ENCODE peak calls at places on chromosomes 1 and 21, in nine cellular contexts. Y is right cardiac atrium; P is stimulated activated CD4-positive, alpha-beta T cell treated with anti-CD3 and anti-CD28 coated beads, Interleukin-4, amount 100 ng/mL, for 4 hours; F is GDM1; V is AML-193; Z is right lobe of liver; Q is left ventricle myocardium inferior; R is HT-29; D is natural killer cell. X is an unnamed sample.

GRCh38 chr1:52037402-52037814 is 3.8 kb upstream of the KTI12 start:
- DNase-seq in Y (no peak), P (no peak), F (no peak), V (no peak), Z (no peak), Q (no peak), R (no peak), D (no peak), X (no peak)

GRCh38 chr1:47788761-47789160 is 208.4 kb downstream of the TRABD2B start:
- DNase-seq in Y (no peak), P (no peak), F (no peak), V (no peak), Z (no peak), Q (no peak), R (no peak), D (no peak), X (no peak)

GRCh38 chr1:60850084-60850483 is 232.3 kb upstream of the NFIA start:
- DNase-seq in Y (no peak), P (no peak), F (no peak), V (no peak), Z (no peak), Q (no peak), R (no peak), D (no peak), X (no peak)

GRCh38 chr1:174954686-174955669 is 44.8 kb upstream of the CACYBP start:
- DNase-seq in Y (no peak), P (no peak), F (no peak), V (peak; percentile 58), Z (no peak), Q (no peak), R (peak; percentile 22), D (no peak), X (no peak)

GRCh38 chr21:44455524-44456206 is 355 bp downstream of the LRRC3 start:
- DNase-seq in Y (peak; percentile 46), P (peak; percentile 13), F (no peak), V (peak; percentile 34), Z (peak; percentile 82), Q (peak; percentile 61), R (peak; percentile 7), D (no peak), X (peak; percentile 62)

GRCh38 chr21:35825954-35826353 is 234.4 kb downstream of the SETD4 start:
- DNase-seq in Y (no peak), P (no peak), F (no peak), V (no peak), Z (no peak), Q (no peak), R (no peak), D (no peak), X (no peak)

GRCh38 chr1:56577859-56578663 is 1.3 kb downstream of the PLPP3 start:
- DNase-seq in Y (peak; percentile 55), P (no peak), F (no peak), V (no peak), Z (peak; percentile 67), Q (peak; percentile 46), R (peak; percentile 77), D (no peak), X (peak; percentile 87)

GRCh38 chr1:36732038-36732402 is 249.3 kb upstream of the CSF3R start:
- DNase-seq in Y (no peak), P (no peak), F (no peak), V (no peak), Z (no peak), Q (no peak), R (no peak), D (no peak), X (no peak)

GRCh38 chr1:231515748-231516147 is 12.7 kb upstream of the TSNAX start:
- DNase-seq in Y (no peak), P (no peak), F (no peak), V (peak; percentile 21), Z (no peak), Q (no peak), R (no peak), D (no peak), X (no peak)

GRCh38 chr1:62389531-62389930 is 47.3 kb upstream of the USP1 start:
- DNase-seq in Y (no peak), P (no peak), F (no peak), V (no peak), Z (no peak), Q (no peak), R (no peak), D (no peak), X (no peak)

GRCh38 chr21:22573834-22574233 is 1575.6 kb downstream of the NCAM2 start:
- DNase-seq in Y (no peak), P (no peak), F (no peak), V (no peak), Z (no peak), Q (no peak), R (no peak), D (no peak), X (no peak)

GRCh38 chr1:225977937-225978748 is 21.0 kb downstream of the SDE2 start:
- DNase-seq in Y (no peak), P (no peak), F (no peak), V (no peak), Z (no peak), Q (no peak), R (no peak), D (peak; percentile 65), X (peak; percentile 9)

X was measured in left lung.